ENCODE peak calls at places on chromosomes 16 and 17, in ten cellular contexts. Q is ELR; G is HEK293T; M is GM19239; R is HFF-Myc; N is heart right ventricle; D is stimulated activated naive CD8-positive, alpha-beta T cell treated with anti-CD3 and anti-CD28 coated beads, Interleukin-15, Interleukin-2, amounts not matched to agents 100 U/mL and 50 U/mL, for 24 hours; L is dorsolateral prefrontal cortex; Z is T-helper 2 cell; F is astrocyte of the hippocampus. H is an unnamed sample.
A peak's percentile ranks its signal among the peaks of the same experiment; 100 is the strongest.

GRCh38 chr17:46763416-46763815 is 55.1 kb downstream of the WNT3 start:
- DNase-seq in N (no peak), Q (peak; percentile 40), R (no peak), Z (no peak), G (no peak), D (no peak), F (no peak), M (no peak), L (no peak), H (no peak)

GRCh38 chr17:34533811-34534527 is 45.4 kb upstream of the TMEM132E start:
- DNase-seq in R (no peak), Q (no peak), L (no peak), G (no peak), M (no peak), Z (no peak), D (no peak), N (no peak), F (no peak), H (no peak)

GRCh38 chr16:87279094-87279658 is 38.0 kb downstream of the C16orf95 start:
- DNase-seq in F (no peak), N (no peak), L (no peak), Z (no peak), D (no peak), Q (no peak), M (no peak), G (no peak), R (no peak), H (no peak)

GRCh38 chr17:79650861-79651260 is 40.0 kb upstream of the RBFOX3 start:
- DNase-seq in D (no peak), N (no peak), G (no peak), F (no peak), R (no peak), L (no peak), Q (no peak), Z (no peak), M (no peak), H (no peak)

GRCh38 chr16:49855280-49855821 is 561 bp downstream of the ZNF423 start:
- DNase-seq in D (peak; percentile 49), Z (peak; percentile 35), G (peak; percentile 60), M (peak; percentile 82), F (peak; percentile 94), L (no peak), N (peak; percentile 92), Q (peak; percentile 57), R (no peak), H (peak; percentile 83)

GRCh38 chr17:39178516-39178915 is 12.6 kb upstream of the ARL5C start:
- DNase-seq in Q (peak; percentile 56), L (no peak), F (peak; percentile 34), G (no peak), R (no peak), M (no peak), N (no peak), Z (no peak), D (no peak), H (peak; percentile 86)

GRCh38 chr17:62911106-62911505 is 54.9 kb upstream of the TANC2 start:
- DNase-seq in F (no peak), D (no peak), Z (no peak), N (no peak), Q (no peak), L (no peak), G (no peak), M (no peak), R (no peak), H (no peak)

GRCh38 chr17:81401727-81402529 is 6.7 kb downstream of the BAHCC1 start:
- DNase-seq in Q (peak; percentile 57), N (peak; percentile 69), L (no peak), M (peak; percentile 66), F (peak; percentile 65), Z (no peak), D (no peak), G (peak; percentile 42), R (no peak), H (no peak)

GRCh38 chr17:7844292-7845154 is 10.3 kb upstream of the TMEM88 start:
- DNase-seq in Z (peak; percentile 50), D (peak; percentile 90), F (peak; percentile 98), Q (peak; percentile 98), M (peak; percentile 98), N (peak; percentile 88), R (no peak), L (peak; percentile 93), G (peak; percentile 84), H (peak; percentile 90)

GRCh38 chr16:13148836-13149235 is 247.4 kb downstream of the SHISA9 start:
- DNase-seq in M (no peak), Z (no peak), F (no peak), N (no peak), R (no peak), G (no peak), D (no peak), Q (no peak), L (no peak), H (no peak)

H was measured in Calu3.